ENCODE peak calls at places on chromosome 7, in eight cellular contexts. K is fibroblast of the aortic adventitia, C is OCI-LY7, R is left lung, N is brain microvascular endothelial cell, M is AG10803, T is progenitor cell of endocrine pancreas, F is AG09309. V is an unnamed sample.
A peak's percentile ranks its signal among the peaks of the same experiment; 100 is the strongest.

GRCh38 chr7:68613897-68614296 is 984.4 kb upstream of the AUTS2 start:
- DNase-seq in F (no peak), C (no peak), T (no peak), N (no peak), K (no peak), M (no peak), R (no peak), V (no peak)

GRCh38 chr7:50391386-50391785 is 58.8 kb downstream of the FIGNL1 start:
- DNase-seq in C (no peak), N (no peak), T (no peak), K (no peak), F (no peak), R (no peak), M (no peak), V (no peak)

GRCh38 chr7:596819-597182 is 77.2 kb upstream of the PDGFA start:
- DNase-seq in N (no peak), M (no peak), T (no peak), F (no peak), K (no peak), R (no peak), C (no peak), V (no peak)

GRCh38 chr7:135744938-135745701 is 3.5 kb downstream of the FAM180A start:
- DNase-seq in F (peak; percentile 79), T (no peak), K (peak; percentile 82), R (no peak), C (no peak), M (peak; percentile 86), N (peak; percentile 68), V (peak; percentile 86)

GRCh38 chr7:88480266-88480665 is 173.6 kb upstream of the STEAP4 start:
- DNase-seq in T (no peak), M (no peak), R (no peak), C (no peak), K (no peak), N (no peak), F (no peak), V (no peak)

GRCh38 chr7:105003275-105003674 is 10.7 kb upstream of the KMT2E start:
- DNase-seq in M (peak; percentile 81), T (no peak), R (peak; percentile 46), K (peak; percentile 91), N (peak; percentile 78), C (no peak), F (peak; percentile 43), V (peak; percentile 79)

GRCh38 chr7:70259497-70259896 is 661.2 kb downstream of the AUTS2 start:
- DNase-seq in N (no peak), C (no peak), T (no peak), M (peak; percentile 77), F (no peak), R (peak; percentile 43), K (peak; percentile 53), V (no peak)

GRCh38 chr7:68679456-68680234 is 918.6 kb upstream of the AUTS2 start:
- DNase-seq in C (no peak), R (no peak), K (no peak), M (no peak), T (no peak), N (no peak), F (no peak), V (no peak)

GRCh38 chr7:101140339-101140699 is 13.4 kb downstream of the SERPINE1 start:
- DNase-seq in C (no peak), N (peak; percentile 51), F (no peak), T (no peak), K (no peak), M (no peak), R (no peak), V (peak; percentile 57)

GRCh38 chr7:136049117-136049516 is 72.0 kb upstream of the MTPN start:
- DNase-seq in M (no peak), T (no peak), R (no peak), K (no peak), F (no peak), N (no peak), C (no peak), V (no peak)

GRCh38 chr7:30173058-30173897 is 38.5 kb downstream of the MTURN start:
- DNase-seq in F (peak; percentile 97), C (peak; percentile 21), T (no peak), N (peak; percentile 68), R (peak; percentile 58), K (peak; percentile 94), M (peak; percentile 95), V (peak; percentile 99)

GRCh38 chr7:30206466-30206865 is 71.7 kb downstream of the MTURN start:
- DNase-seq in F (no peak), K (peak; percentile 31), T (no peak), N (peak; percentile 25), M (peak; percentile 42), R (no peak), C (no peak), V (peak; percentile 30)

GRCh38 chr7:78770422-78771410 is 682.8 kb downstream of the MAGI2 start:
- DNase-seq in T (no peak), R (no peak), N (no peak), F (no peak), C (no peak), K (peak; percentile 24), M (peak; percentile 22), V (peak; percentile 1)

GRCh38 chr7:78764571-78764970 is 688.9 kb downstream of the MAGI2 start:
- DNase-seq in C (no peak), T (no peak), M (no peak), N (no peak), R (no peak), F (no peak), K (no peak), V (no peak)

GRCh38 chr7:78765985-78766729 is 687.3 kb downstream of the MAGI2 start:
- DNase-seq in K (peak; percentile 7), M (peak; percentile 26), T (no peak), R (no peak), C (no peak), N (no peak), F (no peak), V (peak; percentile 6)

GRCh38 chr7:78769551-78770101 is 683.8 kb downstream of the MAGI2 start:
- DNase-seq in C (peak; percentile 5), K (no peak), T (no peak), F (no peak), M (no peak), N (no peak), R (no peak), V (no peak)

GRCh38 chr7:78768859-78769258 is 684.6 kb downstream of the MAGI2 start:
- DNase-seq in C (no peak), M (peak; percentile 21), N (no peak), T (no peak), R (no peak), F (no peak), K (peak; percentile 1), V (peak; percentile 7)
- TF ChIP-seq CTCF in C (no peak), M (peak; percentile 24), N (peak; percentile 14), T (no peak), R (no peak), F (no peak), K (no peak), V (no peak)

DNA sequence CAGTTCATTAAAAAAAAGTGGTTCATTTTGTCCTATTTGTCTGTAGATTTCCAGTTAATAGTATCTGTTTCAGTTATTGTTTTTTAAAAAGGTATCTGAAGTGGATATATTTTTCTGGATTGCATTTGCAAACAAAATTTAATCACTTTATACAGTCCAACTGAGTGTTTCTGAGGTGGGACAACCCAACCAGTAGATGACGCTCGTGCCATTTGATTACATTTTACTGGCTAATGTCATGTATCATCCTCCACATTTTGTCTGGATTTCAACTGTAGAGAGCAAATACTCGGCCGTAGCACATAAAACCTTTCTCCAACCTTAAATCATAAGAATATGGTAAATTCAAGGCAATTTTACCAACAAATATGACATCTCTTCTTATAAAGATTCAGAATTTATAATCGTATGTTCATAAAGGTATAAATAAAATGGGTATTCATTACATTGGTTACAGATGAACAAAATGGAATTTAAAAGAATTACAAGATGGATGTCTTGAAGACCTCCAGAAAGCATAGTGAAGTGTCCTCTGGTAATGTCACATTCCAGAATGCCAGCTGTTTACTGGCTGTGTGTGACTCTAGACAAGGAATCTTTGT is 789.0 kb downstream of the PHTF2 start:
- DNase-seq in C (peak; percentile 7), R (no peak), N (no peak), M (peak; percentile 21), T (no peak), F (no peak), K (peak; percentile 59), V (no peak)
- TF ChIP-seq CTCF in C (peak; percentile 71), R (no peak), N (peak; percentile 38), M (peak; percentile 52), T (no peak), F (peak; percentile 47), K (peak; percentile 48), V (peak; percentile 53)

DNA sequence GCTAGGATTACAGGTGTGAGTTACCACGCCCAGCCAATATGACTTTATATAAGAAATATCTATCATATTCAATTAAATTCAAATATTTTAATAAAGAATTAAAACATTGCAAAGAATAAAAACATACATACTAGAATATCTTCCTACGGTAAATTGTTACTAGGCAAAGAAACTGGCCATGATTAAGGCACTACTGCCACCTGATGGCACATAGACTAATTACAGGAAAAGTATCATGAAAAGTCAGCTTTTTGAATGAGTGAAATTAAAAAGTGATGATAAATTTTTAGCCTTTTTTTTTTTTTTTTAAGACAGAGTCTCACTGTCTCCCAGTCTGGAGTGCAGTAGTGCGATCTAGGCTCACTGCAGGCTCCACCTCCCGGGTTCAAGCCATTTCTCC is 30.9 kb downstream of the MRPS33 start:
- DNase-seq in F (no peak), K (no peak), C (peak; percentile 20), R (no peak), T (no peak), M (no peak), N (no peak), V (no peak)
- TF ChIP-seq CTCF in F (no peak), K (no peak), C (peak; percentile 72), R (no peak), T (peak; percentile 35), M (no peak), N (peak; percentile 16), V (peak; percentile 64)

DNA sequence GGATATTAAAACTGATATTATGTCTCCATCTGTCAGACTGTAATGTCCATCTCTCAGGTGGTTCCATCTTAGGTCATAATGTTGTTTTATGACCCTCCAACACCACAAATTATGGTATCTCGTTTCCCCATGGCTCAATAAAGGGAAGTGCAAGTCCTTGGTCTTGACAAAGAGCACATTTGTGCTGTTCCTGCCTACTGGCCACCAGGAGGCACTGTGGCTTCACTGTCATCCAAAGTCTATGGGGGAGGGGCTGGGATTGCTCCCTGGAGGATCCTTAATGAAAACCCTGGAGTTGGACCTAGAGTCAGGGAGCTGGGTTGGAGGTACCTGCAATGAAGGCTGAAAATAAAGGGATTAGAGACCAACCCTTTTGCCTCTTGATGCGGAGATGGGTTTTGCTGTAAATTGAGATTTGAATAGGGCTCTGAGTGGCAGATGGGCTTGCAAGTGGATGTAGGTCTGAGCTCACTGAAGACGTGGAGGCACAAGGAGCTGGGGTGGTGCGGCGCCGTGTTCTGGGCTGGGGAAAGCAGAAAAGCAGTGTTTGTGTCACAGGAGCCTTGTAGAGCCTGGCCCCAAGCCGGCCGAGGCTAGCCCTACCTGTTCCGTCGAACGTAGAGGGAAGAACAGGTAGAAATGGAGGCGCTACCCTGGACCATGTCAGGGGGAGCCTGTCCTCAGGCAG is 180.5 kb upstream of the PRSS58 start:
- DNase-seq in C (peak; percentile 33), K (peak; percentile 32), F (no peak), M (peak; percentile 37), R (no peak), N (peak; percentile 38), T (no peak), V (peak; percentile 39)
- TF ChIP-seq CTCF in C (peak; percentile 88), K (peak; percentile 53), F (peak; percentile 65), M (peak; percentile 68), R (peak; percentile 59), N (peak; percentile 93), T (peak; percentile 53), V (peak; percentile 93)

GRCh38 chr7:27302590-27302989 is 60.0 kb downstream of the EVX1 start:
- DNase-seq in R (no peak), C (no peak), F (no peak), N (no peak), M (no peak), K (no peak), T (no peak), V (no peak)
- TF ChIP-seq CTCF in R (no peak), C (no peak), F (no peak), N (no peak), M (no peak), K (no peak), T (no peak), V (no peak)

V was measured in HFFc6.